ENCODE peak calls at places on chromosomes 13 and 19, in nine cellular contexts. B, Z, W, F, L, U, S, X and G are unnamed samples.

GRCh38 chr13:80033286-80033685 is 307.6 kb downstream of the SPRY2 start:
- DNase-seq in B (no peak), Z (no peak), W (no peak), F (no peak), L (no peak), U (no peak), S (no peak), X (no peak), G (no peak)

GRCh38 chr19:14116918-14117578 is 514 bp downstream of the PRKACA start:
- DNase-seq in B (no peak), Z (no peak), W (no peak), F (no peak), L (no peak), U (no peak), S (no peak), X (peak), G (no peak)

GRCh38 chr13:101554420-101555125 is 102.1 kb downstream of the ITGBL1 start:
- DNase-seq in B (no peak), Z (no peak), W (no peak), F (no peak), L (no peak), U (no peak), S (peak), X (no peak), G (no peak)

GRCh38 chr13:111484959-111485358 is 164.5 kb downstream of the TEX29 start:
- DNase-seq in B (no peak), Z (no peak), W (no peak), F (no peak), L (no peak), U (no peak), S (no peak), X (no peak), G (no peak)

GRCh38 chr13:109422163-109422562 is 364.2 kb downstream of the IRS2 start:
- DNase-seq in B (no peak), Z (no peak), W (no peak), F (no peak), L (no peak), U (no peak), S (no peak), X (no peak), G (no peak)

GRCh38 chr13:109412232-109412935 is 374.0 kb downstream of the IRS2 start:
- DNase-seq in B (no peak), Z (no peak), W (peak), F (no peak), L (no peak), U (no peak), S (peak), X (peak), G (peak)

GRCh38 chr13:83065136-83065535 is 817.1 kb downstream of the SLITRK1 start:
- DNase-seq in B (no peak), Z (no peak), W (peak), F (no peak), L (peak), U (peak), S (peak), X (no peak), G (no peak)

GRCh38 chr19:20279516-20279915 is 112.5 kb downstream of the ZNF486 start:
- DNase-seq in B (no peak), Z (no peak), W (no peak), F (no peak), L (no peak), U (no peak), S (no peak), X (no peak), G (no peak)

GRCh38 chr13:82803341-82803740 is 1078.9 kb downstream of the SLITRK1 start:
- DNase-seq in B (no peak), Z (no peak), W (peak), F (no peak), L (no peak), U (no peak), S (no peak), X (no peak), G (no peak)

GRCh38 chr13:20118268-20119140 is 42.3 kb downstream of the GJA3 start:
- DNase-seq in B (peak), Z (peak), W (peak), F (no peak), L (no peak), U (no peak), S (peak), X (peak), G (peak)

GRCh38 chr13:95253033-95253432 is 48.2 kb downstream of the ABCC4 start:
- DNase-seq in B (no peak), Z (no peak), W (no peak), F (no peak), L (no peak), U (no peak), S (no peak), X (no peak), G (no peak)

GRCh38 chr19:48053856-48054255 is 10.0 kb upstream of the CABP5 start:
- DNase-seq in B (no peak), Z (no peak), W (no peak), F (peak), L (no peak), U (no peak), S (no peak), X (no peak), G (no peak)

GRCh38 chr19:723714-724113 is 15.0 kb downstream of the PALM start:
- DNase-seq in B (no peak), Z (no peak), W (no peak), F (no peak), L (no peak), U (no peak), S (no peak), X (no peak), G (no peak)

GRCh38 chr19:3683866-3684816 is 16.1 kb downstream of the PIP5K1C start:
- DNase-seq in B (peak), Z (peak), W (peak), F (peak), L (no peak), U (no peak), S (peak), X (no peak), G (no peak)

GRCh38 chr19:11649941-11650340 is 52.7 kb downstream of the ZNF627 start:
- DNase-seq in B (no peak), Z (no peak), W (no peak), F (no peak), L (no peak), U (peak), S (no peak), X (no peak), G (no peak)

GRCh38 chr19:18478545-18479311 is 40.8 kb upstream of the ISYNA1 start:
- DNase-seq in B (peak), Z (peak), W (peak), F (peak), L (peak), U (peak), S (peak), X (peak), G (peak)

GRCh38 chr19:19540707-19541515 is 2.8 kb downstream of the CILP2 start:
- DNase-seq in B (peak), Z (peak), W (peak), F (peak), L (no peak), U (no peak), S (no peak), X (peak), G (peak)

GRCh38 chr19:13430790-13431582 is 75.3 kb downstream of the CACNA1A start:
- DNase-seq in B (peak), Z (peak), W (peak), F (no peak), L (no peak), U (no peak), S (peak), X (peak), G (peak)

GRCh38 chr19:16920816-16921529 is 32.2 kb downstream of the F2RL3 start:
- DNase-seq in B (peak), Z (no peak), W (peak), F (peak), L (no peak), U (peak), S (peak), X (no peak), G (no peak)

GRCh38 chr13:49343255-49343654 is 95.5 kb downstream of the CDADC1 start:
- DNase-seq in B (peak), Z (no peak), W (no peak), F (no peak), L (no peak), U (no peak), S (no peak), X (no peak), G (no peak)

GRCh38 chr13:71674776-71675352 is 192.1 kb downstream of the DACH1 start:
- DNase-seq in B (no peak), Z (no peak), W (no peak), F (no peak), L (no peak), U (no peak), S (no peak), X (no peak), G (no peak)
- TF ChIP-seq CTCF in B (no peak), Z (no peak), W (no peak), F (peak), L (no peak), U (no peak), S (no peak), X (no peak), G (peak)

DNA sequence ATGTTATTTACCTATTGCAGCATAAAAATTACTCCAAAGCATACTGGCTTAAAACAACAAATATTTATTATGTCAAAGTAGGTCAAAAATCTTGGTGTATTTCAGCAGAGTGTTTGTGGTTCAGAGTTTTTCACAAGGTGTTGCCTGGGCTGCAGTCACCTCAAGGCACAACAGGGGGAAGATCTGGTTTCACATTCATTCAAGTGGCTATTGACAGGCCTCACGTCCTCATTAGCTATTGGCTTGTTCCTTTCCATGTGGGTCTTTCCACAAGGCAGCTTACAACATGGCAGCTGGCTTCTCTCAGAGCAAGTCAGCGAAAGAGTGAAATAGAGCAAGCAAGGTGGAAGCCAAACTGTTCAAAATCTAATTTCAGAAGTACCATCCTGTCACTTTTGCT is 602.9 kb downstream of the OLFM4 start:
- DNase-seq in B (no peak), Z (no peak), W (no peak), F (no peak), L (no peak), U (no peak), S (no peak), X (no peak), G (no peak)
- TF ChIP-seq CTCF in B (no peak), Z (no peak), W (no peak), F (no peak), L (no peak), U (no peak), S (no peak), X (no peak), G (no peak)

DNA sequence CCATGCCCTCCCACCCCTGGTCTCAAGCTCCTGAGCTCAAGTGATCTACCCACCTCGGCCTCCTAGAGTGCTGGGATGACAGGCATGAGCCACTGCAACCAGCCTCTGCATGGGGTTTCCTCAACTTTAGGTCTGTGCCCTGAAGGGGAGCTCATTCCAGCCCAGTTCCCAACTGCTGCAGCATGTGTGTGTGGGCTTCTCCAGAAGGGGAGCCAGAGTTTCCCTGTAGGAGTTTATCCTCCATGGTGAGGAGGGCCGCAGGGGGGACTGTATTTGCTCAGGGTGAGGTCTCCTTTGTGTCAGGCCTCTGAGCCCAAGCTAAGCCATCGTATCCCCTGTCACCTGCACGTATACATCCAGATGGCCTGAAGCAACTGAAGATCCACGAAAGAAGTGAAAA is 11.3 kb upstream of the ZNF808 start:
- DNase-seq in B (no peak), Z (no peak), W (no peak), F (no peak), L (no peak), U (no peak), S (no peak), X (no peak), G (no peak)
- TF ChIP-seq CTCF in B (no peak), Z (no peak), W (no peak), F (no peak), L (no peak), U (no peak), S (no peak), X (no peak), G (no peak)

DNA sequence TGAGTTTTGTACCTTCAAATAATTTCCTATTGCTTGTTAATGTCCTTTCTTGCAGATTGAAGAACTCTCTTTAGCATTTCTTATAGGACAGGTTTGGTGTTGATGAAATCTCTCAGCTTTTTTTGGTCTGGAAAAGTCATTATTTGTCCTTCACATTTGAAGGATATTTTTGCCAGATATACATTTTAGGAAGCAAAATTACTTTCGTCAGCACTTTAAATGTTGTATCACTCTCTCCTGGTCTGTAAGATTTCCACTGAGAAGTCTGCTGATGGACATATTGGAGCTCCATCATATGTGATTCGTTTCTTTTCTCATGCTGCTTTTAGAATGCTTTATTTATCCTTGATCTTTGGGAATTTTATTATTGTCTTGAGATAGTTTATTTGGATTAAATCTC is 105.5 kb downstream of the TNFSF13B start:
- DNase-seq in B (no peak), Z (no peak), W (no peak), F (no peak), L (no peak), U (no peak), S (no peak), X (no peak), G (no peak)
- TF ChIP-seq CTCF in B (no peak), Z (no peak), W (no peak), F (no peak), L (no peak), U (no peak), S (no peak), X (no peak), G (no peak)

GRCh38 chr19:44553478-44554171 is 24.1 kb upstream of the CEACAM20 start:
- DNase-seq in B (peak), Z (no peak), W (peak), F (peak), L (no peak), U (no peak), S (no peak), X (no peak), G (no peak)

GRCh38 chr19:44549507-44549906 is 20.0 kb upstream of the CEACAM20 start:
- DNase-seq in B (no peak), Z (no peak), W (no peak), F (no peak), L (no peak), U (no peak), S (no peak), X (no peak), G (no peak)

GRCh38 chr19:44554641-44555246 is 25.3 kb upstream of the CEACAM20 start:
- DNase-seq in B (no peak), Z (no peak), W (no peak), F (no peak), L (no peak), U (no peak), S (no peak), X (no peak), G (no peak)

GRCh38 chr19:44552324-44552723 is 22.8 kb upstream of the CEACAM20 start:
- DNase-seq in B (peak), Z (peak), W (peak), F (no peak), L (no peak), U (no peak), S (peak), X (peak), G (peak)

DNA sequence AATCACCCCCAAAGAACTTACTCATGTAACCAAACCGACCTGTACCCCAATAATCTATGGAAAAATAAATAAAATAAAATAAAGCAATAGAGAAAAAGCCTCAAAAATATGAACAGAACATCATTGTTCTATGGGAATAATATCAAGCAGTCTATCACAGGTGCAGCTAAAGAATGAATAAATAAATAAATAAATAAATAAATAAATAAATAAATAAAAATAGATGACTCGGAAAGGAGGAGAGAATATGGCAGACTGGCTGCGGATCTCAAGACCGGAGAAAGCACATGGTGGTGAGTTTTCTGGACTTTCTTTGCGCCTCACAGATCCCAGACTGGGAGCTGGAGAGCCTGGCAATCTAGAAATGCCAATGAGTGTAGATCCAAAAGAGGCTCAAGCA is 22.4 kb upstream of the CEACAM20 start:
- DNase-seq in B (no peak), Z (no peak), W (no peak), F (no peak), L (no peak), U (no peak), S (no peak), X (no peak), G (no peak)
- TF ChIP-seq CTCF in B (no peak), Z (no peak), W (no peak), F (no peak), L (no peak), U (no peak), S (no peak), X (no peak), G (no peak)

GRCh38 chr19:15841875-15842569 is 26.6 kb upstream of the OR10H1 start:
- DNase-seq in B (peak), Z (no peak), W (no peak), F (no peak), L (no peak), U (no peak), S (no peak), X (no peak), G (no peak)
- TF ChIP-seq CTCF in B (peak), Z (no peak), W (no peak), F (no peak), L (no peak), U (no peak), S (no peak), X (peak), G (no peak)

DNA sequence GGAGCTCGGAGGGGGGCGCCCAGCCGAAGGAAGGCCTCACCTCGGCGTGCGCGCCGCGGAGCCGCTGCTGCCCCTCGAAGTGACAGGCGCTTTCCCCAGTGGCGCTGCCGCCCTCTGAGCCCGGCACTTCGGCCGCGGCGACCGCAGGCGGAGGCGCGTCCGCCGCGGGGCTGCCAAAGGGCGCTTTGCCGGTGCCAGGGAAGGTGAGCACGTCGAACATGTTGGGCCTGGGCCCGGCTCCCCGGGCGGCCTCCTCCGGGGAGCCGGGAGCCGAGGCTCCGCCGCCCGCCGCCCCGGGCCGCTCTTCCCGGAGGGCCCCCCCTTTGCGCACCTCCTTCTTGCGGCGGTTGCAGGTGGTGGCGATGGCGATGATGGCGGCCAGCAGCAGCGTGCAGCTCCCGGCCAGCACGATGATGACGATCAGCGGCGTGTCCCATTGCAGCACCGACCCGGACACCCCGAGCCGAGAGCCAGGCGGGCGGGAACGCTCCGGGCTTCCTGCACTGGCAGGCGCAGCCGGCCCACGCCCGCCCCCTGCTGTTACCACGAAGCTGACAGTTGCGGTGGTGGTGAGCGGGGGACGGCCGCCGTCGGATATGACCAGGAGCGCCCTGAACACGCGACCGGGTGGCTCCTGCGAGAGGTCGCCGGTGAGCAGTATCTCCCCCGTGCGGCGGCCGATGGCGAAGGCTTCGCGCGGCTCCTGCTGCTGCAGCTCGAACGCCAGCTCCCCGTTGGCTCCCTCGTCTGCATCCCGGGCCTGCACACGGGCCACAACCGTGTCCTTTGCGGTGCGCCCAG is 2.5 kb downstream of the PCDH8 start:
- DNase-seq in B (no peak), Z (peak), W (peak), F (peak), L (no peak), U (no peak), S (no peak), X (peak), G (peak)
- TF ChIP-seq CTCF in B (no peak), Z (no peak), W (no peak), F (no peak), L (peak), U (no peak), S (peak), X (peak), G (peak)

GRCh38 chr19:45767881-45768643 is 990 bp downstream of the SIX5 start:
- DNase-seq in B (peak), Z (peak), W (peak), F (peak), L (no peak), U (no peak), S (peak), X (peak), G (peak)
- TF ChIP-seq CTCF in B (no peak), Z (no peak), W (no peak), F (no peak), L (no peak), U (no peak), S (no peak), X (no peak), G (no peak)

DNA sequence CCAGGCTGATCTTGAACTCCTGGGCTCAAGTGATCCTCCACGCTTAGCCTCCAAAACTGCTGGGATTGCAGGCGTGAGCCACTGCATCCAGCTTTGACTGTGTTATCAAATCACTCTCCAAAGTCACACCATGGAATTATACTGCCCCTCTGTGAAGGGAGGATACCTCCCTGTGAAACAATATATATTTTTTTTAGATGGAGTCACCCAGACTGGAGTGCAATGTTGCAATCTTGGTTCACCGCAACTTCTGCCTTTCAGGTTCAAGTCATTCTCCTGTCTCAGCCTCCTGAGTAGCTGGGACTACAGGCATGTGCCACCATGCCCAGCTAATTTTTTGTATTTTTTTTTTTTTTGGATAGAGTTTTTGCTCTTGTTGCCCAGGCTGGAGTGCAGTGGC is 7.7 kb downstream of the TYK2 start:
- DNase-seq in B (no peak), Z (no peak), W (no peak), F (no peak), L (no peak), U (no peak), S (no peak), X (no peak), G (no peak)
- TF ChIP-seq CTCF in B (no peak), Z (no peak), W (no peak), F (no peak), L (no peak), U (no peak), S (no peak), X (no peak), G (no peak)

DNA sequence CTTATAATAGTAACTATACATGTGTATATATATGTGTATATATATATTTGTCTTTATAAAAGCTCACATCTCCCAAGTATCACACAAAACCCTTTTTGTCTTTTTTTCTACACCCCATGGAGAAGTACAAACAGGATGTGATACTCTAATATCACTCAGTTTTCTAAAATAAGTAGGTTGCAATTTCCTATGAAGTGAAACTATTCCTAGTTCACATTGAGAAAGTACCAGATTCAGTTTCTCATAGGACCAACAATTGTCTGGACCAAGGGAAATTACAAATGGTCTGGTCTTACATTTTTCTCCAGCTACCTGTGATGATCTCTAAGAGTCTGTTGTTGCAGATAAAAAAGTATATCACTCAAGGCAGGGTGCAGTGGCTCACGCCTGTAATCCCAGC is 17.9 kb upstream of the LILRB1 start:
- DNase-seq in B (no peak), Z (no peak), W (no peak), F (no peak), L (no peak), U (no peak), S (no peak), X (no peak), G (no peak)
- TF ChIP-seq CTCF in B (no peak), Z (no peak), W (no peak), F (no peak), L (no peak), U (no peak), S (no peak), X (no peak), G (no peak)